ENCODE peak calls at places on chromosome 11, in eight cellular contexts. One of them, this sample, is unnamed.

GRCh38 chr11:43944761-43945311 is 2.4 kb downstream of the C11orf96 start:
- DNase-seq in T1000: peak
- DNase-seq in AG09309: no peak
- DNase-seq in nephron progenitor cell: peak
- DNase-seq in progenitor cell of endocrine pancreas: peak
- DNase-seq in endodermal cell: peak
- DNase-seq in activated T-cell treated with anti-CD3 and anti-CD28 coated beads for 48 hours: peak
- DNase-seq in iPS-NIHi11: peak
- DNase-seq in this sample: no peak

GRCh38 chr11:5691963-5692358 is 2.4 kb downstream of the TRIM22 start:
- DNase-seq in activated T-cell treated with anti-CD3 and anti-CD28 coated beads for 48 hours: no peak
- DNase-seq in nephron progenitor cell: no peak
- DNase-seq in endodermal cell: no peak
- DNase-seq in AG09309: no peak
- DNase-seq in progenitor cell of endocrine pancreas: no peak
- DNase-seq in T1000: no peak
- DNase-seq in iPS-NIHi11: no peak
- DNase-seq in this sample: no peak

GRCh38 chr11:120172054-120172881 is 34.4 kb upstream of the TRIM29 start:
- DNase-seq in nephron progenitor cell: peak
- DNase-seq in endodermal cell: peak
- DNase-seq in activated T-cell treated with anti-CD3 and anti-CD28 coated beads for 48 hours: peak
- DNase-seq in progenitor cell of endocrine pancreas: peak
- DNase-seq in T1000: no peak
- DNase-seq in iPS-NIHi11: peak
- DNase-seq in AG09309: no peak
- DNase-seq in this sample: no peak

GRCh38 chr11:64954201-64954600 is 17.7 kb downstream of the MAJIN start:
- DNase-seq in AG09309: no peak
- DNase-seq in T1000: no peak
- DNase-seq in activated T-cell treated with anti-CD3 and anti-CD28 coated beads for 48 hours: no peak
- DNase-seq in endodermal cell: no peak
- DNase-seq in iPS-NIHi11: no peak
- DNase-seq in progenitor cell of endocrine pancreas: no peak
- DNase-seq in nephron progenitor cell: no peak
- DNase-seq in this sample: no peak

GRCh38 chr11:59542142-59542810 is 30.9 kb downstream of the OR4D9 start:
- DNase-seq in activated T-cell treated with anti-CD3 and anti-CD28 coated beads for 48 hours: no peak
- DNase-seq in progenitor cell of endocrine pancreas: no peak
- DNase-seq in AG09309: no peak
- DNase-seq in nephron progenitor cell: no peak
- DNase-seq in iPS-NIHi11: no peak
- DNase-seq in endodermal cell: peak
- DNase-seq in T1000: no peak
- DNase-seq in this sample: no peak

GRCh38 chr11:74453373-74453975 is 13.9 kb downstream of the KCNE3 start:
- DNase-seq in activated T-cell treated with anti-CD3 and anti-CD28 coated beads for 48 hours: peak
- DNase-seq in nephron progenitor cell: peak
- DNase-seq in progenitor cell of endocrine pancreas: peak
- DNase-seq in iPS-NIHi11: peak
- DNase-seq in T1000: peak
- DNase-seq in endodermal cell: peak
- DNase-seq in AG09309: no peak
- DNase-seq in this sample: peak

GRCh38 chr11:67354314-67355022 is 1.1 kb upstream of the POLD4 start:
- DNase-seq in AG09309: peak
- DNase-seq in T1000: peak
- DNase-seq in endodermal cell: peak
- DNase-seq in iPS-NIHi11: no peak
- DNase-seq in progenitor cell of endocrine pancreas: no peak
- DNase-seq in activated T-cell treated with anti-CD3 and anti-CD28 coated beads for 48 hours: no peak
- DNase-seq in nephron progenitor cell: peak
- DNase-seq in this sample: peak

GRCh38 chr11:89477175-89477574 is 14.0 kb downstream of the NOX4 start:
- DNase-seq in activated T-cell treated with anti-CD3 and anti-CD28 coated beads for 48 hours: no peak
- DNase-seq in progenitor cell of endocrine pancreas: no peak
- DNase-seq in T1000: no peak
- DNase-seq in AG09309: no peak
- DNase-seq in endodermal cell: peak
- DNase-seq in iPS-NIHi11: no peak
- DNase-seq in nephron progenitor cell: no peak
- DNase-seq in this sample: no peak

GRCh38 chr11:6542727-6543126 is 45.6 kb downstream of the DNHD1 start:
- DNase-seq in T1000: no peak
- DNase-seq in AG09309: no peak
- DNase-seq in endodermal cell: no peak
- DNase-seq in activated T-cell treated with anti-CD3 and anti-CD28 coated beads for 48 hours: no peak
- DNase-seq in iPS-NIHi11: no peak
- DNase-seq in progenitor cell of endocrine pancreas: no peak
- DNase-seq in nephron progenitor cell: no peak
- DNase-seq in this sample: no peak

GRCh38 chr11:41720761-41721160 is 261.3 kb upstream of the LRRC4C start:
- DNase-seq in progenitor cell of endocrine pancreas: no peak
- DNase-seq in iPS-NIHi11: no peak
- DNase-seq in endodermal cell: peak
- DNase-seq in activated T-cell treated with anti-CD3 and anti-CD28 coated beads for 48 hours: no peak
- DNase-seq in T1000: no peak
- DNase-seq in AG09309: no peak
- DNase-seq in nephron progenitor cell: no peak
- DNase-seq in this sample: no peak

GRCh38 chr11:72813740-72814138 is 472 bp upstream of the ATG16L2 start:
- DNase-seq in AG09309: no peak
- DNase-seq in activated T-cell treated with anti-CD3 and anti-CD28 coated beads for 48 hours: peak
- DNase-seq in nephron progenitor cell: no peak
- DNase-seq in endodermal cell: no peak
- DNase-seq in iPS-NIHi11: peak
- DNase-seq in T1000: no peak
- DNase-seq in progenitor cell of endocrine pancreas: no peak
- DNase-seq in this sample: no peak

GRCh38 chr11:68999093-68999747 is 13.8 kb downstream of the MRGPRF start:
- DNase-seq in nephron progenitor cell: no peak
- DNase-seq in iPS-NIHi11: no peak
- DNase-seq in activated T-cell treated with anti-CD3 and anti-CD28 coated beads for 48 hours: no peak
- DNase-seq in endodermal cell: peak
- DNase-seq in T1000: no peak
- DNase-seq in AG09309: no peak
- DNase-seq in progenitor cell of endocrine pancreas: no peak
- DNase-seq in this sample: no peak

GRCh38 chr11:15104166-15104565 is 10.6 kb upstream of the INSC start:
- DNase-seq in nephron progenitor cell: no peak
- DNase-seq in AG09309: no peak
- DNase-seq in endodermal cell: no peak
- DNase-seq in T1000: no peak
- DNase-seq in progenitor cell of endocrine pancreas: no peak
- DNase-seq in activated T-cell treated with anti-CD3 and anti-CD28 coated beads for 48 hours: no peak
- DNase-seq in iPS-NIHi11: no peak
- DNase-seq in this sample: no peak

GRCh38 chr11:110349109-110349996 is 52.9 kb upstream of the RDX start:
- DNase-seq in AG09309: no peak
- DNase-seq in endodermal cell: no peak
- DNase-seq in nephron progenitor cell: no peak
- DNase-seq in progenitor cell of endocrine pancreas: no peak
- DNase-seq in activated T-cell treated with anti-CD3 and anti-CD28 coated beads for 48 hours: peak
- DNase-seq in T1000: no peak
- DNase-seq in iPS-NIHi11: no peak
- DNase-seq in this sample: no peak

GRCh38 chr11:28086569-28086968 is 21.4 kb downstream of the KIF18A start:
- DNase-seq in progenitor cell of endocrine pancreas: no peak
- DNase-seq in activated T-cell treated with anti-CD3 and anti-CD28 coated beads for 48 hours: no peak
- DNase-seq in endodermal cell: no peak
- DNase-seq in nephron progenitor cell: no peak
- DNase-seq in iPS-NIHi11: no peak
- DNase-seq in T1000: no peak
- DNase-seq in AG09309: no peak
- DNase-seq in this sample: peak

GRCh38 chr11:34840736-34841386 is 75.3 kb downstream of the APIP start:
- DNase-seq in T1000: no peak
- DNase-seq in iPS-NIHi11: peak
- DNase-seq in progenitor cell of endocrine pancreas: no peak
- DNase-seq in endodermal cell: peak
- DNase-seq in nephron progenitor cell: no peak
- DNase-seq in activated T-cell treated with anti-CD3 and anti-CD28 coated beads for 48 hours: peak
- DNase-seq in AG09309: no peak
- DNase-seq in this sample: no peak

GRCh38 chr11:121841487-121842167 is 274.4 kb downstream of the BLID start:
- DNase-seq in progenitor cell of endocrine pancreas: no peak
- DNase-seq in AG09309: peak
- DNase-seq in iPS-NIHi11: peak
- DNase-seq in activated T-cell treated with anti-CD3 and anti-CD28 coated beads for 48 hours: no peak
- DNase-seq in T1000: no peak
- DNase-seq in nephron progenitor cell: no peak
- DNase-seq in endodermal cell: no peak
- DNase-seq in this sample: peak

GRCh38 chr11:116703421-116703820 is 69.4 kb downstream of the BUD13 start:
- DNase-seq in endodermal cell: peak
- DNase-seq in progenitor cell of endocrine pancreas: no peak
- DNase-seq in nephron progenitor cell: peak
- DNase-seq in iPS-NIHi11: peak
- DNase-seq in AG09309: no peak
- DNase-seq in T1000: no peak
- DNase-seq in activated T-cell treated with anti-CD3 and anti-CD28 coated beads for 48 hours: no peak
- DNase-seq in this sample: no peak

GRCh38 chr11:22674470-22675426 is 8.3 kb downstream of the GAS2 start:
- DNase-seq in progenitor cell of endocrine pancreas: no peak
- DNase-seq in T1000: no peak
- DNase-seq in iPS-NIHi11: no peak
- DNase-seq in AG09309: no peak
- DNase-seq in activated T-cell treated with anti-CD3 and anti-CD28 coated beads for 48 hours: no peak
- DNase-seq in nephron progenitor cell: no peak
- DNase-seq in endodermal cell: no peak
- DNase-seq in this sample: no peak

GRCh38 chr11:121615506-121615905 is 162.7 kb upstream of the SORL1-AS1 start:
- DNase-seq in nephron progenitor cell: no peak
- DNase-seq in endodermal cell: no peak
- DNase-seq in iPS-NIHi11: no peak
- DNase-seq in T1000: no peak
- DNase-seq in activated T-cell treated with anti-CD3 and anti-CD28 coated beads for 48 hours: no peak
- DNase-seq in AG09309: no peak
- DNase-seq in progenitor cell of endocrine pancreas: no peak
- DNase-seq in this sample: no peak

GRCh38 chr11:90434858-90435257 is 212.0 kb upstream of the CHORDC1 start:
- DNase-seq in AG09309: no peak
- DNase-seq in nephron progenitor cell: no peak
- DNase-seq in endodermal cell: peak
- DNase-seq in progenitor cell of endocrine pancreas: no peak
- DNase-seq in T1000: no peak
- DNase-seq in iPS-NIHi11: peak
- DNase-seq in activated T-cell treated with anti-CD3 and anti-CD28 coated beads for 48 hours: no peak
- DNase-seq in this sample: no peak

GRCh38 chr11:29018631-29019030 is 910.4 kb downstream of the METTL15 start:
- DNase-seq in iPS-NIHi11: no peak
- DNase-seq in T1000: no peak
- DNase-seq in activated T-cell treated with anti-CD3 and anti-CD28 coated beads for 48 hours: no peak
- DNase-seq in AG09309: peak
- DNase-seq in endodermal cell: no peak
- DNase-seq in progenitor cell of endocrine pancreas: no peak
- DNase-seq in nephron progenitor cell: no peak
- DNase-seq in this sample: peak

GRCh38 chr11:45654741-45655283 is 10.6 kb downstream of the CHST1 start:
- DNase-seq in activated T-cell treated with anti-CD3 and anti-CD28 coated beads for 48 hours: no peak
- DNase-seq in progenitor cell of endocrine pancreas: no peak
- DNase-seq in T1000: no peak
- DNase-seq in iPS-NIHi11: no peak
- DNase-seq in endodermal cell: no peak
- DNase-seq in nephron progenitor cell: no peak
- DNase-seq in AG09309: no peak
- DNase-seq in this sample: no peak

GRCh38 chr11:32987851-32988250 is 27.8 kb upstream of the DEPDC7 start:
- DNase-seq in T1000: no peak
- DNase-seq in AG09309: no peak
- DNase-seq in iPS-NIHi11: no peak
- DNase-seq in nephron progenitor cell: no peak
- DNase-seq in endodermal cell: no peak
- DNase-seq in progenitor cell of endocrine pancreas: no peak
- DNase-seq in activated T-cell treated with anti-CD3 and anti-CD28 coated beads for 48 hours: no peak
- DNase-seq in this sample: no peak

GRCh38 chr11:94635072-94635471 is 67.9 kb downstream of the PIWIL4 start:
- DNase-seq in nephron progenitor cell: no peak
- DNase-seq in T1000: no peak
- DNase-seq in progenitor cell of endocrine pancreas: no peak
- DNase-seq in activated T-cell treated with anti-CD3 and anti-CD28 coated beads for 48 hours: no peak
- DNase-seq in AG09309: no peak
- DNase-seq in endodermal cell: no peak
- DNase-seq in iPS-NIHi11: no peak
- DNase-seq in this sample: no peak

GRCh38 chr11:64787526-64788320 is 9.4 kb upstream of the SF1 start:
- DNase-seq in AG09309: no peak
- DNase-seq in activated T-cell treated with anti-CD3 and anti-CD28 coated beads for 48 hours: no peak
- DNase-seq in iPS-NIHi11: peak
- DNase-seq in endodermal cell: peak
- DNase-seq in progenitor cell of endocrine pancreas: no peak
- DNase-seq in nephron progenitor cell: peak
- DNase-seq in T1000: peak
- DNase-seq in this sample: no peak

GRCh38 chr11:133787379-133788103 is 57.8 kb downstream of the SPATA19 start:
- DNase-seq in endodermal cell: peak
- DNase-seq in T1000: no peak
- DNase-seq in iPS-NIHi11: peak
- DNase-seq in AG09309: no peak
- DNase-seq in nephron progenitor cell: peak
- DNase-seq in progenitor cell of endocrine pancreas: peak
- DNase-seq in activated T-cell treated with anti-CD3 and anti-CD28 coated beads for 48 hours: no peak
- DNase-seq in this sample: no peak

GRCh38 chr11:72669527-72669926 is 4.7 kb downstream of the PDE2A start:
- DNase-seq in nephron progenitor cell: no peak
- DNase-seq in T1000: no peak
- DNase-seq in activated T-cell treated with anti-CD3 and anti-CD28 coated beads for 48 hours: no peak
- DNase-seq in iPS-NIHi11: no peak
- DNase-seq in endodermal cell: no peak
- DNase-seq in AG09309: no peak
- DNase-seq in progenitor cell of endocrine pancreas: no peak
- DNase-seq in this sample: no peak

GRCh38 chr11:109304159-109304558 is 117.8 kb upstream of the C11orf87 start:
- DNase-seq in nephron progenitor cell: no peak
- DNase-seq in AG09309: no peak
- DNase-seq in iPS-NIHi11: no peak
- DNase-seq in endodermal cell: no peak
- DNase-seq in activated T-cell treated with anti-CD3 and anti-CD28 coated beads for 48 hours: no peak
- DNase-seq in progenitor cell of endocrine pancreas: no peak
- DNase-seq in T1000: no peak
- DNase-seq in this sample: peak

GRCh38 chr11:65041206-65042035 is at the start of gene SAC3D1:
- DNase-seq in endodermal cell: peak
- DNase-seq in T1000: peak
- DNase-seq in progenitor cell of endocrine pancreas: peak
- DNase-seq in iPS-NIHi11: peak
- DNase-seq in nephron progenitor cell: peak
- DNase-seq in activated T-cell treated with anti-CD3 and anti-CD28 coated beads for 48 hours: no peak
- DNase-seq in AG09309: no peak
- DNase-seq in this sample: no peak

GRCh38 chr11:3169235-3169951 is 4.3 kb upstream of the OSBPL5 start:
- DNase-seq in T1000: peak
- DNase-seq in activated T-cell treated with anti-CD3 and anti-CD28 coated beads for 48 hours: peak
- DNase-seq in AG09309: no peak
- DNase-seq in nephron progenitor cell: no peak
- DNase-seq in iPS-NIHi11: no peak
- DNase-seq in progenitor cell of endocrine pancreas: no peak
- DNase-seq in endodermal cell: peak
- DNase-seq in this sample: no peak

GRCh38 chr11:34303028-34303427 is 54.8 kb downstream of the ABTB2 start:
- DNase-seq in progenitor cell of endocrine pancreas: no peak
- DNase-seq in nephron progenitor cell: no peak
- DNase-seq in activated T-cell treated with anti-CD3 and anti-CD28 coated beads for 48 hours: no peak
- DNase-seq in iPS-NIHi11: no peak
- DNase-seq in T1000: no peak
- DNase-seq in endodermal cell: no peak
- DNase-seq in AG09309: no peak
- DNase-seq in this sample: no peak

This sample was measured in AG04450.